ENCODE peak calls at places on chromosomes 11 and 22, in seven cellular contexts. V, D, P, J, A, U and X are unnamed samples.

GRCh38 chr11:114242032-114242431 is 54.2 kb upstream of the NNMT start:
- DNase-seq in V (no peak), D (no peak), P (no peak), J (no peak), A (no peak), U (no peak), X (peak; percentile 65)

GRCh38 chr22:45987462-45987861 is 10.5 kb upstream of the WNT7B start:
- DNase-seq in V (no peak), D (no peak), P (no peak), J (no peak), A (no peak), U (no peak), X (no peak)

GRCh38 chr22:38313384-38313955 is 3.8 kb downstream of the CSNK1E start:
- DNase-seq in V (no peak), D (peak; percentile 58), P (peak; percentile 84), J (no peak), A (peak; percentile 20), U (peak; percentile 81), X (peak; percentile 92)

GRCh38 chr22:37279469-37279868 is 2.8 kb upstream of the CYTH4 start:
- DNase-seq in V (no peak), D (no peak), P (no peak), J (peak; percentile 35), A (no peak), U (no peak), X (no peak)

GRCh38 chr11:117803896-117804295 is 6.9 kb upstream of the DSCAML1 start:
- DNase-seq in V (no peak), D (no peak), P (no peak), J (no peak), A (no peak), U (no peak), X (no peak)

GRCh38 chr22:46437990-46438389 is 99.4 kb downstream of the CELSR1 start:
- DNase-seq in V (no peak), D (no peak), P (no peak), J (no peak), A (no peak), U (no peak), X (no peak)

GRCh38 chr11:18016789-18017188 is 3.9 kb upstream of the SERGEF start:
- DNase-seq in V (no peak), D (no peak), P (no peak), J (no peak), A (no peak), U (no peak), X (no peak)

GRCh38 chr22:29956680-29957079 is 73.7 kb downstream of the MTMR3 start:
- DNase-seq in V (no peak), D (no peak), P (no peak), J (no peak), A (no peak), U (no peak), X (no peak)

GRCh38 chr11:68329496-68329895 is 17.1 kb downstream of the LRP5 start:
- DNase-seq in V (no peak), D (no peak), P (no peak), J (no peak), A (no peak), U (no peak), X (no peak)

GRCh38 chr11:46914363-46914762 is 4.0 kb downstream of the LRP4 start:
- DNase-seq in V (no peak), D (no peak), P (peak; percentile 64), J (peak; percentile 67), A (peak; percentile 32), U (no peak), X (no peak)

GRCh38 chr11:118001494-118001971 is 15.3 kb downstream of the IL10RA start:
- DNase-seq in V (peak; percentile 27), D (no peak), P (no peak), J (no peak), A (no peak), U (no peak), X (no peak)

GRCh38 chr11:30583505-30584280 is 2.5 kb downstream of the MPPED2 start:
- DNase-seq in V (no peak), D (no peak), P (no peak), J (peak; percentile 18), A (peak; percentile 27), U (peak; percentile 34), X (peak; percentile 19)

GRCh38 chr11:64776425-64776824 is 1.9 kb downstream of the SF1 start:
- DNase-seq in V (no peak), D (no peak), P (no peak), J (no peak), A (no peak), U (no peak), X (no peak)

GRCh38 chr22:27372969-27373670 is 428.4 kb downstream of the MN1 start:
- DNase-seq in V (no peak), D (peak; percentile 96), P (peak; percentile 18), J (peak; percentile 97), A (no peak), U (no peak), X (peak; percentile 52)